ENCODE peak calls at places on chromosome 7, in six cellular contexts. I, W, H, G, V and M are unnamed samples.

GRCh38 chr7:147578196-147578595 is 1012.4 kb upstream of the C7orf33 start:
- DNase-seq in I (no peak), G (no peak), V (no peak), H (no peak), W (no peak), M (no peak)

GRCh38 chr7:33091111-33091531 is 18.1 kb downstream of the RP9 start:
- DNase-seq in G (no peak), W (no peak), V (no peak), I (no peak), H (no peak), M (no peak)

GRCh38 chr7:70776627-70777101 is 355.3 kb upstream of the GALNT17 start:
- DNase-seq in V (no peak), G (no peak), H (no peak), I (peak), W (peak), M (no peak)

GRCh38 chr7:156640949-156641485 is 443 bp downstream of the RNF32 start:
- DNase-seq in W (no peak), G (no peak), I (peak), H (no peak), V (no peak), M (no peak)

GRCh38 chr7:13830604-13830915 is 158.9 kb downstream of the ETV1 start:
- DNase-seq in H (no peak), G (no peak), W (no peak), V (no peak), I (no peak), M (no peak)

GRCh38 chr7:26363465-26363864 is 71.8 kb downstream of the SNX10 start:
- DNase-seq in I (no peak), W (no peak), G (no peak), H (no peak), V (no peak), M (no peak)

GRCh38 chr7:156612930-156613329 is 27.6 kb upstream of the RNF32 start:
- DNase-seq in V (peak), G (no peak), I (no peak), W (peak), H (no peak), M (no peak)

GRCh38 chr7:22980422-22980821 is 33.5 kb downstream of the HYCC1 start:
- DNase-seq in I (no peak), V (no peak), H (no peak), W (no peak), G (no peak), M (no peak)

GRCh38 chr7:130490888-130491771 is 755 bp upstream of the MEST start:
- DNase-seq in V (peak), G (peak), I (peak), W (peak), H (peak), M (no peak)

GRCh38 chr7:45661302-45661995 is 87.3 kb downstream of the ADCY1 start:
- DNase-seq in V (no peak), G (no peak), W (no peak), I (peak), H (peak), M (no peak)

GRCh38 chr7:101916876-101917275 is 99.5 kb downstream of the CUX1 start:
- DNase-seq in G (peak), W (no peak), I (no peak), H (no peak), V (peak), M (no peak)

GRCh38 chr7:140079121-140079536 is 16.4 kb upstream of the PARP12 start:
- DNase-seq in H (no peak), I (peak), W (no peak), G (no peak), V (no peak), M (no peak)

GRCh38 chr7:99312316-99313203 is 13.1 kb upstream of the ARPC1A start:
- DNase-seq in W (peak), V (no peak), I (peak), H (peak), G (no peak), M (no peak)

GRCh38 chr7:70481717-70482116 is 650.2 kb upstream of the GALNT17 start:
- DNase-seq in W (no peak), V (no peak), H (no peak), I (no peak), G (no peak), M (no peak)

GRCh38 chr7:37372750-37373149 is 75.9 kb downstream of the ELMO1 start:
- DNase-seq in V (no peak), H (no peak), I (no peak), G (no peak), W (no peak), M (no peak)

GRCh38 chr7:157220916-157221569 is 82.3 kb downstream of the UBE3C start:
- DNase-seq in H (no peak), W (no peak), V (no peak), G (no peak), I (no peak), M (no peak)

GRCh38 chr7:47580175-47580701 is 1.7 kb downstream of the TNS3 start:
- DNase-seq in G (no peak), I (no peak), H (no peak), V (no peak), W (no peak), M (no peak)

GRCh38 chr7:94829987-94830386 is 77.4 kb upstream of the PPP1R9A start:
- DNase-seq in W (no peak), V (no peak), I (no peak), H (no peak), G (no peak), M (no peak)

GRCh38 chr7:24936121-24936824 is 43.7 kb downstream of the OSBPL3 start:
- DNase-seq in H (no peak), W (no peak), V (no peak), G (no peak), I (no peak), M (no peak)

GRCh38 chr7:152544481-152544927 is 108.7 kb upstream of the KMT2C start:
- DNase-seq in H (no peak), V (no peak), I (no peak), W (no peak), G (no peak), M (no peak)

GRCh38 chr7:34596887-34597286 is 61.1 kb upstream of the NPSR1 start:
- DNase-seq in I (no peak), W (no peak), V (no peak), G (no peak), H (no peak), M (no peak)

GRCh38 chr7:105782391-105783063 is 93.9 kb downstream of the ATXN7L1 start:
- DNase-seq in V (no peak), G (no peak), H (no peak), W (no peak), I (no peak), M (no peak)

GRCh38 chr7:19368540-19368939 is 223.3 kb upstream of the FERD3L start:
- DNase-seq in V (no peak), W (no peak), I (no peak), G (peak), H (no peak), M (no peak)

GRCh38 chr7:50641442-50642405 is 76.5 kb upstream of the DDC start:
- DNase-seq in G (no peak), H (no peak), I (no peak), V (no peak), W (peak), M (no peak)